ENCODE peak calls at places on chromosomes 16 and 17, in eight cellular contexts. E is HT1080, S is erythroblast, I is GM18507, X is EL, B is ELR, N is ovary, U is sigmoid colon. H is an unnamed sample.

GRCh38 chr17:58100506-58100905 is 17.3 kb downstream of the DYNLL2 start:
- DNase-seq in S (no peak), I (no peak), B (no peak), E (no peak), U (no peak), N (no peak), X (no peak), H (no peak)

GRCh38 chr17:1966274-1967086 is 58.7 kb downstream of the RTN4RL1 start:
- DNase-seq in U (no peak), E (no peak), I (no peak), N (no peak), S (no peak), X (peak), B (no peak), H (no peak)

GRCh38 chr17:57707892-57708291 is 37.2 kb downstream of the CCDC182 start:
- DNase-seq in N (peak), E (no peak), B (no peak), X (no peak), S (no peak), I (no peak), U (no peak), H (no peak)

GRCh38 chr17:6713130-6713917 is at the start of gene SLC13A5:
- DNase-seq in I (no peak), E (no peak), X (peak), U (no peak), N (peak), S (peak), B (peak), H (peak)

GRCh38 chr16:2856061-2856670 is 1.8 kb downstream of the PRSS22 start:
- DNase-seq in N (no peak), B (no peak), E (no peak), S (no peak), U (no peak), I (no peak), X (no peak), H (peak)

GRCh38 chr16:12519986-12520385 is 283.7 kb downstream of the CPPED1 start:
- DNase-seq in S (no peak), N (no peak), U (no peak), B (no peak), X (no peak), E (no peak), I (no peak), H (no peak)

GRCh38 chr17:62899349-62899748 is 66.7 kb upstream of the TANC2 start:
- DNase-seq in S (no peak), E (no peak), X (no peak), B (no peak), N (no peak), I (no peak), U (no peak), H (no peak)

GRCh38 chr17:39634384-39634871 is 2.5 kb upstream of the STARD3 start:
- DNase-seq in I (no peak), E (peak), X (peak), B (peak), N (no peak), U (no peak), S (peak), H (peak)

GRCh38 chr16:12461201-12461600 is 342.5 kb downstream of the CPPED1 start:
- DNase-seq in N (no peak), B (no peak), E (peak), U (no peak), S (no peak), X (no peak), I (no peak), H (no peak)